ENCODE peak calls at places on chromosomes 12 and 14, in four cellular contexts. D is fibroblast of the aortic adventitia, C is amniotic stem cell, B is GM04504. U is an unnamed sample.
A peak's percentile ranks its signal among the peaks of the same experiment; 100 is the strongest.

GRCh38 chr12:70784042-70784668 is 136.4 kb downstream of the PTPRR start:
- DNase-seq in D (no peak), C (no peak), B (no peak), U (no peak)

GRCh38 chr14:105092912-105093425 is 27.7 kb upstream of the GPR132 start:
- DNase-seq in D (peak; percentile 42), C (no peak), B (no peak), U (no peak)

GRCh38 chr12:110279561-110279960 is 1.5 kb upstream of the ATP2A2 start:
- DNase-seq in D (no peak), C (no peak), B (no peak), U (no peak)

GRCh38 chr12:50120953-50121352 is 8.9 kb downstream of the COX14 start:
- DNase-seq in D (no peak), C (no peak), B (no peak), U (no peak)

GRCh38 chr14:36518031-36518585 is 1.9 kb downstream of the NKX2-1 start:
- DNase-seq in D (no peak), C (no peak), B (no peak), U (no peak)

GRCh38 chr12:76346798-76347420 is 1.3 kb downstream of the BBS10 start:
- DNase-seq in D (peak; percentile 84), C (peak; percentile 57), B (peak; percentile 44), U (peak; percentile 41)

GRCh38 chr12:112116232-112117060 is 7.9 kb upstream of the NAA25 start:
- DNase-seq in D (peak; percentile 68), C (no peak), B (no peak), U (no peak)

GRCh38 chr12:101671157-101671791 is 26.2 kb upstream of the CHPT1 start:
- DNase-seq in D (no peak), C (no peak), B (no peak), U (no peak)

GRCh38 chr12:128684357-128684756 is 139.4 kb downstream of the SLC15A4 start:
- DNase-seq in D (no peak), C (no peak), B (no peak), U (no peak)

GRCh38 chr14:55416866-55417265 is 5.2 kb upstream of the ATG14 start:
- DNase-seq in D (no peak), C (no peak), B (no peak), U (no peak)

GRCh38 chr12:49954863-49955830 is 4.6 kb downstream of the AQP2 start:
- DNase-seq in D (no peak), C (no peak), B (no peak), U (no peak)

U was measured in AG09319.